ENCODE peak calls at places on chromosomes 11 and 22, in six cellular contexts. A, K, Z, R, L and M are unnamed samples.
A peak's percentile ranks its signal among the peaks of the same experiment; 100 is the strongest.

GRCh38 chr22:50031189-50032091 is 18.9 kb upstream of the IL17REL start:
- DNase-seq in A (no peak), K (no peak), Z (no peak), R (no peak), L (no peak), M (no peak)

GRCh38 chr11:12126352-12127019 is 16.1 kb downstream of the MICAL2 start:
- DNase-seq in A (peak; percentile 88), K (peak; percentile 91), Z (peak; percentile 49), R (peak; percentile 76), L (no peak), M (no peak)

GRCh38 chr11:123231263-123231662 is 36.2 kb upstream of the CLMP start:
- DNase-seq in A (no peak), K (peak; percentile 63), Z (peak; percentile 70), R (no peak), L (no peak), M (no peak)

GRCh38 chr11:31959711-31960110 is 131.2 kb upstream of the RCN1 start:
- DNase-seq in A (no peak), K (no peak), Z (no peak), R (no peak), L (no peak), M (no peak)

GRCh38 chr11:96162816-96163499 is 180.0 kb downstream of the MAML2 start:
- DNase-seq in A (peak; percentile 96), K (peak; percentile 92), Z (no peak), R (peak; percentile 99), L (no peak), M (no peak)

GRCh38 chr11:118621898-118622375 is 14.5 kb downstream of the PHLDB1 start:
- DNase-seq in A (no peak), K (no peak), Z (no peak), R (no peak), L (no peak), M (no peak)

GRCh38 chr11:117817213-117818035 is 7.1 kb downstream of the FXYD2 start:
- DNase-seq in A (peak; percentile 78), K (peak; percentile 84), Z (no peak), R (peak; percentile 81), L (peak; percentile 95), M (peak; percentile 81)

GRCh38 chr11:96065379-96065778 is 141.5 kb upstream of the MTMR2 start:
- DNase-seq in A (no peak), K (no peak), Z (no peak), R (no peak), L (no peak), M (no peak)

GRCh38 chr11:78138694-78139421 is 568 bp downstream of the ALG8 start:
- DNase-seq in A (no peak), K (peak; percentile 37), Z (no peak), R (peak; percentile 29), L (peak; percentile 52), M (no peak)

GRCh38 chr11:16881766-16882165 is 132.4 kb downstream of the PLEKHA7 start:
- DNase-seq in A (no peak), K (no peak), Z (no peak), R (no peak), L (no peak), M (no peak)

GRCh38 chr11:16880184-16880583 is 134.0 kb downstream of the PLEKHA7 start:
- DNase-seq in A (no peak), K (no peak), Z (no peak), R (no peak), L (no peak), M (no peak)

GRCh38 chr11:16883179-16883578 is 131.0 kb downstream of the PLEKHA7 start:
- DNase-seq in A (no peak), K (no peak), Z (no peak), R (no peak), L (peak; percentile 51), M (no peak)

GRCh38 chr11:16879690-16880089 is 134.5 kb downstream of the PLEKHA7 start:
- DNase-seq in A (no peak), K (no peak), Z (no peak), R (no peak), L (no peak), M (no peak)

GRCh38 chr11:16881074-16881709 is 133.0 kb downstream of the PLEKHA7 start:
- DNase-seq in A (peak; percentile 39), K (peak; percentile 46), Z (no peak), R (peak; percentile 67), L (no peak), M (no peak)
- TF ChIP-seq CTCF in A (peak; percentile 45), K (peak; percentile 53), Z (peak; percentile 17), R (peak; percentile 40), L (no peak), M (no peak)

GRCh38 chr11:9277176-9277575 is 12.0 kb upstream of the DENND5A start:
- DNase-seq in A (no peak), K (no peak), Z (no peak), R (no peak), L (peak; percentile 21), M (no peak)

GRCh38 chr11:9274499-9275228 is 9.5 kb upstream of the DENND5A start:
- DNase-seq in A (no peak), K (no peak), Z (no peak), R (peak; percentile 48), L (no peak), M (no peak)

GRCh38 chr11:9280655-9281301 is 15.6 kb upstream of the DENND5A start:
- DNase-seq in A (peak; percentile 81), K (peak; percentile 90), Z (peak; percentile 24), R (peak; percentile 74), L (peak; percentile 72), M (no peak)

GRCh38 chr11:9273430-9274336 is 8.5 kb upstream of the DENND5A start:
- DNase-seq in A (peak; percentile 51), K (peak; percentile 92), Z (peak; percentile 19), R (peak; percentile 44), L (peak; percentile 26), M (no peak)

GRCh38 chr11:9276571-9276970 is 11.4 kb upstream of the DENND5A start:
- DNase-seq in A (no peak), K (no peak), Z (no peak), R (no peak), L (peak; percentile 37), M (no peak)
- TF ChIP-seq CTCF in A (no peak), K (no peak), Z (no peak), R (no peak), L (no peak), M (no peak)

GRCh38 chr22:32841175-32841574 is 39.7 kb downstream of the TIMP3 start:
- DNase-seq in A (no peak), K (no peak), Z (no peak), R (no peak), L (no peak), M (no peak)

GRCh38 chr22:32839776-32840571 is 38.5 kb downstream of the TIMP3 start:
- DNase-seq in A (no peak), K (peak; percentile 56), Z (no peak), R (peak; percentile 50), L (no peak), M (no peak)

GRCh38 chr22:32844251-32844650 is 42.7 kb downstream of the TIMP3 start:
- DNase-seq in A (no peak), K (no peak), Z (no peak), R (no peak), L (no peak), M (no peak)

GRCh38 chr22:32843300-32843699 is 41.8 kb downstream of the TIMP3 start:
- DNase-seq in A (no peak), K (no peak), Z (no peak), R (no peak), L (no peak), M (no peak)

GRCh38 chr22:32842486-32842885 is 41.0 kb downstream of the TIMP3 start:
- DNase-seq in A (no peak), K (no peak), Z (no peak), R (no peak), L (no peak), M (no peak)
- TF ChIP-seq CTCF in A (no peak), K (no peak), Z (no peak), R (no peak), L (no peak), M (no peak)

GRCh38 chr11:85749287-85749834 is 61.6 kb downstream of the SYTL2 start:
- DNase-seq in A (no peak), K (no peak), Z (no peak), R (no peak), L (no peak), M (no peak)
- TF ChIP-seq CTCF in A (no peak), K (no peak), Z (no peak), R (no peak), L (no peak), M (no peak)

DNA sequence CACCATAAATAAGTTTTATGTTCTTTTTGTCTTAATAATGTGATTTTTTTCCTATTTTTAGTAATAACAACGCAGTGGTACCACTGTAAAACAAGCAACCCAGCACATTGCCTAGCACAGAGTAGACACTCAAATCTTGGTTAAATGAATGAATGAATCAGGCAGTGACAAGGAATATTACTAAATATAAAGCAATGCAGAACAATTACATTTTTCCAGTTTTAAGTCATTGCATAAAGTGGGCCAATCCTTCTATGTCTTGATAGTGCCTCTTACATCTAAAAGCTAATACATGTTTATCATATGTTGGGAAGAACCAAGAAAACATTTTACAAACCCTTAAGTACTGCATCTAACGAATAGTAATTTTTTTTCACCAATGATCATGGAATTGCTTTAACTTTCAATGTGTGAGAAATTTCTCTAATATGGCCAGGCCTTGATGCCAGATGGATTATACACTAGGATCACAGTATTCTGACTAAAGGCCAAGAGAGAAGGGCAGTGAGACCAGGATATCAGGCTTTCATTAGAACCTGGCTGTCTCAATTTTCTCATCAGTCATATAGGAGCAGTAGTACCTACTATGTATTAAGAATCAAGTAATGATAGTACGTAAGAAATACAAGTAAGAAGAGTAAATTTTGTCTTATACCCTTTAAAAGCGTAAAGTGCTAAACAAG is 88.5 kb downstream of the TRIM44 start:
- DNase-seq in A (no peak), K (no peak), Z (no peak), R (no peak), L (no peak), M (no peak)
- TF ChIP-seq CTCF in A (no peak), K (no peak), Z (no peak), R (no peak), L (no peak), M (no peak)

DNA sequence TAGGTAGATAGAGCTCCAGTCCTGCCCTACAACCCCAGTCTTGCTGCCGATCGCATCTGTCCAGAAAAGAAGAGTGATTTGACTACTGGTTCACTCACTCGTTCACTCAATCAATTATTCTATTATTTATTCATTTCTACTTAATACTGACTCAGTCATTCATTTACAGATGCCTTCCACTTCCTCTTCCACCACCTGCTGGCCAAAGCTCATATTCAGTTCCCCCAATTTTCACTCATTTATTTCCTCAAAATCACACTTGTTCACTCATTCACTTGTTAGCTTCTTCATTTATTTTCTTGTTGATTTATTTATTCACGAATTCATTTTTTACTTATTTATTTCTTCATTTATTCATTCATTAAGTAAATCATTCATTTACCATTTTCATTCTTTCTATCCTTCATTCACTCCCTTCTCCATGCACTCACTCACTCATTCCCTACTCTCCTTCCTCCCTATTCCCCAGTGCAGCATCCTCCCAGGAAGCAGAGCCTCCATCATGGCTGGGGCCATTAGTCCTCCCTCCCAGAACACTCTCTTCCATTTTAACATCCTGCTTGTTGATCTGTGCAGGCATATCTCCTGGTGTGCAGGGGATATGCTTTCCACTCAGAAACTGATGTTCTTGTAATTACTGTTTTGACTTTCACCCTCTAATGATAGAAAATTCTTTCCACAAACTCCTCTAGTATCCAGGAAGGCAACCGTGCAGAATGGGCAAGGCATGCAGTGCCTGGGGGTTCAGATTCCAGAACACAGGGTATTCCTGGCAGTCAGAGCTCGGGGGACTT is 281.0 kb downstream of the TENM4 start:
- DNase-seq in A (no peak), K (peak; percentile 11), Z (no peak), R (no peak), L (no peak), M (no peak)
- TF ChIP-seq CTCF in A (peak; percentile 32), K (peak; percentile 39), Z (no peak), R (no peak), L (no peak), M (no peak)